ENCODE peak calls at places on chromosomes 6 and 20, in seven cellular contexts. One of them, this sample, is unnamed.

GRCh38 chr6:140809694-140810101 is 1323.0 kb upstream of the GJE1 start:
- DNase-seq in HCT116: no peak
- DNase-seq in K562: no peak
- DNase-seq in HepG2: no peak
- DNase-seq in GM12878: peak
- DNase-seq in H1: no peak
- DNase-seq in SK-N-SH: no peak
- DNase-seq in this sample: no peak

GRCh38 chr20:29079769-29080690 is 2177.4 kb upstream of the DEFB115 start:
- DNase-seq in HCT116: no peak
- DNase-seq in K562: peak
- DNase-seq in HepG2: peak
- DNase-seq in GM12878: no peak
- DNase-seq in H1: no peak
- DNase-seq in SK-N-SH: peak
- DNase-seq in this sample: peak

GRCh38 chr6:1952726-1953360 is 292.6 kb downstream of the GMDS start:
- DNase-seq in HCT116: peak
- DNase-seq in K562: no peak
- DNase-seq in HepG2: no peak
- DNase-seq in GM12878: no peak
- DNase-seq in H1: no peak
- DNase-seq in SK-N-SH: no peak
- DNase-seq in this sample: no peak

GRCh38 chr20:39717976-39718375 is 755.8 kb downstream of the DHX35 start:
- DNase-seq in HCT116: no peak
- DNase-seq in K562: no peak
- DNase-seq in HepG2: no peak
- DNase-seq in GM12878: no peak
- DNase-seq in H1: no peak
- DNase-seq in SK-N-SH: no peak
- DNase-seq in this sample: no peak

GRCh38 chr6:72776456-72776855 is 154.6 kb downstream of the KCNQ5 start:
- DNase-seq in HCT116: no peak
- DNase-seq in K562: no peak
- DNase-seq in HepG2: no peak
- DNase-seq in GM12878: no peak
- DNase-seq in H1: no peak
- DNase-seq in SK-N-SH: no peak
- DNase-seq in this sample: no peak

GRCh38 chr20:18012901-18013300 is 44.1 kb downstream of the MGME1 start:
- DNase-seq in HCT116: no peak
- DNase-seq in K562: no peak
- DNase-seq in HepG2: no peak
- DNase-seq in GM12878: no peak
- DNase-seq in H1: no peak
- DNase-seq in SK-N-SH: no peak
- DNase-seq in this sample: no peak

GRCh38 chr20:59743767-59744485 is 139.6 kb downstream of the PHACTR3 start:
- DNase-seq in HCT116: peak
- DNase-seq in K562: no peak
- DNase-seq in HepG2: no peak
- DNase-seq in GM12878: no peak
- DNase-seq in H1: no peak
- DNase-seq in SK-N-SH: no peak
- DNase-seq in this sample: no peak

GRCh38 chr20:8129211-8129986 is 2.7 kb upstream of the PLCB1 start:
- DNase-seq in HCT116: no peak
- DNase-seq in K562: no peak
- DNase-seq in HepG2: peak
- DNase-seq in GM12878: no peak
- DNase-seq in H1: no peak
- DNase-seq in SK-N-SH: no peak
- DNase-seq in this sample: no peak

GRCh38 chr6:17226269-17226668 is 54.9 kb upstream of the RBM24 start:
- DNase-seq in HCT116: no peak
- DNase-seq in K562: no peak
- DNase-seq in HepG2: no peak
- DNase-seq in GM12878: no peak
- DNase-seq in H1: no peak
- DNase-seq in SK-N-SH: no peak
- DNase-seq in this sample: no peak

GRCh38 chr6:113857565-113858066 is 471 bp downstream of the MARCKS start:
- DNase-seq in HCT116: no peak
- DNase-seq in K562: peak
- DNase-seq in HepG2: no peak
- DNase-seq in GM12878: no peak
- DNase-seq in H1: peak
- DNase-seq in SK-N-SH: peak
- DNase-seq in this sample: no peak

GRCh38 chr20:36399147-36399968 is 93.2 kb downstream of the DLGAP4 start:
- DNase-seq in HCT116: peak
- DNase-seq in K562: peak
- DNase-seq in HepG2: peak
- DNase-seq in GM12878: no peak
- DNase-seq in H1: peak
- DNase-seq in SK-N-SH: peak
- DNase-seq in this sample: peak

GRCh38 chr6:137661601-137662000 is 167.4 kb upstream of the OLIG3 start:
- DNase-seq in HCT116: no peak
- DNase-seq in K562: peak
- DNase-seq in HepG2: peak
- DNase-seq in GM12878: no peak
- DNase-seq in H1: peak
- DNase-seq in SK-N-SH: no peak
- DNase-seq in this sample: no peak

GRCh38 chr20:31721408-31722332 is 998 bp downstream of the BCL2L1 start:
- DNase-seq in HCT116: no peak
- DNase-seq in K562: no peak
- DNase-seq in HepG2: no peak
- DNase-seq in GM12878: no peak
- DNase-seq in H1: no peak
- DNase-seq in SK-N-SH: no peak
- DNase-seq in this sample: no peak

GRCh38 chr20:44431502-44432234 is 44.0 kb upstream of the TTPAL start:
- DNase-seq in HCT116: no peak
- DNase-seq in K562: no peak
- DNase-seq in HepG2: peak
- DNase-seq in GM12878: no peak
- DNase-seq in H1: no peak
- DNase-seq in SK-N-SH: no peak
- DNase-seq in this sample: no peak

GRCh38 chr6:152096863-152097496 is 289.5 kb downstream of the ESR1 start:
- DNase-seq in HCT116: no peak
- DNase-seq in K562: no peak
- DNase-seq in HepG2: no peak
- DNase-seq in GM12878: no peak
- DNase-seq in H1: no peak
- DNase-seq in SK-N-SH: no peak
- DNase-seq in this sample: no peak

GRCh38 chr20:33657704-33658095 is 4.4 kb upstream of the C20orf144 start:
- DNase-seq in HCT116: no peak
- DNase-seq in K562: no peak
- DNase-seq in HepG2: no peak
- DNase-seq in GM12878: no peak
- DNase-seq in H1: no peak
- DNase-seq in SK-N-SH: peak
- DNase-seq in this sample: peak

GRCh38 chr20:11718474-11719094 is 199.1 kb upstream of the BTBD3 start:
- DNase-seq in HCT116: no peak
- DNase-seq in K562: no peak
- DNase-seq in HepG2: no peak
- DNase-seq in GM12878: no peak
- DNase-seq in H1: no peak
- DNase-seq in SK-N-SH: no peak
- DNase-seq in this sample: no peak

GRCh38 chr6:82711992-82712788 is 348.6 kb downstream of the TPBG start:
- DNase-seq in HCT116: no peak
- DNase-seq in K562: no peak
- DNase-seq in HepG2: no peak
- DNase-seq in GM12878: no peak
- DNase-seq in H1: no peak
- DNase-seq in SK-N-SH: no peak
- DNase-seq in this sample: no peak

GRCh38 chr6:139161169-139161568 is 26.3 kb downstream of the HECA start:
- DNase-seq in HCT116: peak
- DNase-seq in K562: no peak
- DNase-seq in HepG2: peak
- DNase-seq in GM12878: no peak
- DNase-seq in H1: no peak
- DNase-seq in SK-N-SH: no peak
- DNase-seq in this sample: no peak

GRCh38 chr20:10306440-10307358 is 88.1 kb downstream of the SNAP25 start:
- DNase-seq in HCT116: no peak
- DNase-seq in K562: no peak
- DNase-seq in HepG2: no peak
- DNase-seq in GM12878: no peak
- DNase-seq in H1: no peak
- DNase-seq in SK-N-SH: no peak
- DNase-seq in this sample: no peak

GRCh38 chr6:3227363-3228045 is at the start of gene TUBB2B:
- DNase-seq in HCT116: no peak
- DNase-seq in K562: peak
- DNase-seq in HepG2: no peak
- DNase-seq in GM12878: no peak
- DNase-seq in H1: peak
- DNase-seq in SK-N-SH: peak
- DNase-seq in this sample: peak

GRCh38 chr6:57019434-57019833 is 27.1 kb upstream of the KIAA1586 start:
- DNase-seq in HCT116: no peak
- DNase-seq in K562: no peak
- DNase-seq in HepG2: no peak
- DNase-seq in GM12878: no peak
- DNase-seq in H1: no peak
- DNase-seq in SK-N-SH: no peak
- DNase-seq in this sample: no peak

GRCh38 chr6:88987922-88988321 is 24.5 kb upstream of the RNGTT start:
- DNase-seq in HCT116: no peak
- DNase-seq in K562: no peak
- DNase-seq in HepG2: no peak
- DNase-seq in GM12878: no peak
- DNase-seq in H1: no peak
- DNase-seq in SK-N-SH: no peak
- DNase-seq in this sample: no peak

GRCh38 chr6:125310994-125311649 is 9.4 kb upstream of the HDDC2 start:
- DNase-seq in HCT116: peak
- DNase-seq in K562: peak
- DNase-seq in HepG2: peak
- DNase-seq in GM12878: no peak
- DNase-seq in H1: no peak
- DNase-seq in SK-N-SH: peak
- DNase-seq in this sample: peak
- TF ChIP-seq JUND in HCT116: no peak
- TF ChIP-seq JUND in K562: no peak
- TF ChIP-seq JUND in HepG2: no peak
- TF ChIP-seq JUND in GM12878: no peak
- TF ChIP-seq JUND in H1: no peak
- TF ChIP-seq JUND in SK-N-SH: no peak
- TF ChIP-seq JUND in this sample: no peak

GRCh38 chr6:14066782-14067406 is 50.7 kb upstream of the CD83 start:
- DNase-seq in HCT116: peak
- DNase-seq in K562: peak
- DNase-seq in HepG2: peak
- DNase-seq in GM12878: no peak
- DNase-seq in H1: no peak
- DNase-seq in SK-N-SH: peak
- DNase-seq in this sample: peak
- TF ChIP-seq JUND in HCT116: no peak
- TF ChIP-seq JUND in K562: peak
- TF ChIP-seq JUND in HepG2: no peak
- TF ChIP-seq JUND in GM12878: no peak
- TF ChIP-seq JUND in H1: no peak
- TF ChIP-seq JUND in SK-N-SH: no peak
- TF ChIP-seq JUND in this sample: no peak

DNA sequence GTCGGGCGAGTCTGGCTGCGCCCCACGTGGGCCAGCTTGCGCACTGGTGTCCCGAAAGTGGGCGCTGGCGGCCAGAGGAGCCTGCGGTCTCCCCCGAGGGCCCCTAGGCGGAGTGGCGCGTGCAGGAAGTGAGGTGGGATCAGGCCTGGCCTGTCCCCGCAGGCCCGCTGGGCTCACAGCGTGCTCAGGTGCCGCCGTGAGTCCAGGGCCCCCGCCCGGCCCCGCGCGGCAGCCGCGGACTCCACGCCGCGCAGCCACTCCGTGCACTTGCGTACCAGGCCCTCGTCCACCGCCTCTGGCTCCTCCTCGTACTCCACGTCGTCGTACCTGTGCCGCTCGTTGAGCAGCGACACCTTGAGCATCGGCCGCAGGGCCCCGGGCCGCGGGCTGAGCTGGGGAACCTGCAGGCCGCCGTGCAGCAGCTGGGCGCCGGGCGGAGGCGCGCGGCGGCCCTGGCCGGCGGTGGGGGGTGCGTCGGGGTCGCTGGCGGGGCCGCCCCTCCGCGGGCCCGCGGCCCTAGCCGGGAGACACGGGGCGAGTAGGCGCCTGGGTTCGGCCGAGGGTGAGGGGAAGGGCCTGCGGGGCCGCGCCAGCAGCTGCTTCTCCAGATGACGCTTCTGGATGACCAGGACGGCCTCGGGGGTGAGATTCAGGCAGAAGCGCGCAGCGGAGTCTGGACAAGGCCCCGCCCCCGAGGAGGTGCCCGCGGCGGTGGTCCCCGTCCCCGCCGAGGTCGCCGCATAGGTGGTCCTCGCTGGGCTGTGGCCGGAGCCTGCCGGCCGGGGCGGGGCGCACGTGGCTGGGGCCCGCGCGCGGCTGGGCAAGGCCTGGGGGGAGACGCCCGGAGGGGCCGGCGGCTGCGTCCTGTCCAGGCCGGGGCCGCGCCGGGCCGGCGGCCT is 861 bp downstream of the PRR18 start:
- DNase-seq in HCT116: no peak
- DNase-seq in K562: no peak
- DNase-seq in HepG2: no peak
- DNase-seq in GM12878: no peak
- DNase-seq in H1: peak
- DNase-seq in SK-N-SH: peak
- DNase-seq in this sample: no peak
- TF ChIP-seq JUND in HCT116: no peak
- TF ChIP-seq JUND in K562: no peak
- TF ChIP-seq JUND in HepG2: no peak
- TF ChIP-seq JUND in GM12878: no peak
- TF ChIP-seq JUND in H1: no peak
- TF ChIP-seq JUND in SK-N-SH: no peak
- TF ChIP-seq JUND in this sample: no peak

GRCh38 chr6:54846243-54846856 is at the start of gene FAM83B:
- DNase-seq in HCT116: peak
- DNase-seq in K562: no peak
- DNase-seq in HepG2: no peak
- DNase-seq in GM12878: no peak
- DNase-seq in H1: peak
- DNase-seq in SK-N-SH: no peak
- DNase-seq in this sample: peak
- TF ChIP-seq JUND in HCT116: no peak
- TF ChIP-seq JUND in K562: no peak
- TF ChIP-seq JUND in HepG2: no peak
- TF ChIP-seq JUND in GM12878: no peak
- TF ChIP-seq JUND in H1: no peak
- TF ChIP-seq JUND in SK-N-SH: no peak
- TF ChIP-seq JUND in this sample: no peak

This sample was measured in T47D.